ENCODE peak calls at places on chromosomes 6 and 20, in ten cellular contexts. One of them, this sample, is unnamed.
A peak's percentile ranks its signal among the peaks of the same experiment; 100 is the strongest.

GRCh38 chr6:123575218-123575617 is 61.5 kb downstream of the TRDN start:
- DNase-seq in caudate nucleus: no peak
- DNase-seq in neuronal stem cell: no peak
- DNase-seq in colonic mucosa: no peak
- DNase-seq in small intestine: no peak
- DNase-seq in CD8-positive, alpha-beta memory T cell: no peak
- DNase-seq in GM23248: no peak
- DNase-seq in IMR-90: no peak
- DNase-seq in MM.1S: no peak
- DNase-seq in mammary epithelial cell: no peak
- DNase-seq in this sample: no peak

GRCh38 chr6:162603231-162603630 is 124.3 kb downstream of the PRKN start:
- DNase-seq in mammary epithelial cell: no peak
- DNase-seq in CD8-positive, alpha-beta memory T cell: no peak
- DNase-seq in colonic mucosa: no peak
- DNase-seq in neuronal stem cell: no peak
- DNase-seq in small intestine: no peak
- DNase-seq in MM.1S: no peak
- DNase-seq in GM23248: no peak
- DNase-seq in caudate nucleus: no peak
- DNase-seq in IMR-90: no peak
- DNase-seq in this sample: no peak

GRCh38 chr6:157292202-157292601 is 31.1 kb downstream of the TMEM242 start:
- DNase-seq in CD8-positive, alpha-beta memory T cell: no peak
- DNase-seq in neuronal stem cell: no peak
- DNase-seq in small intestine: no peak
- DNase-seq in colonic mucosa: no peak
- DNase-seq in caudate nucleus: no peak
- DNase-seq in IMR-90: no peak
- DNase-seq in MM.1S: peak; percentile 39
- DNase-seq in GM23248: no peak
- DNase-seq in mammary epithelial cell: no peak
- DNase-seq in this sample: no peak

GRCh38 chr6:170433163-170434095 is 119.7 kb downstream of the PSMB1 start:
- DNase-seq in colonic mucosa: no peak
- DNase-seq in IMR-90: no peak
- DNase-seq in small intestine: peak; percentile 22
- DNase-seq in neuronal stem cell: no peak
- DNase-seq in CD8-positive, alpha-beta memory T cell: no peak
- DNase-seq in mammary epithelial cell: no peak
- DNase-seq in caudate nucleus: no peak
- DNase-seq in MM.1S: no peak
- DNase-seq in GM23248: no peak
- DNase-seq in this sample: no peak

GRCh38 chr20:47456952-47457724 is 44.5 kb upstream of the NCOA3 start:
- DNase-seq in neuronal stem cell: no peak
- DNase-seq in GM23248: peak; percentile 91
- DNase-seq in CD8-positive, alpha-beta memory T cell: no peak
- DNase-seq in caudate nucleus: no peak
- DNase-seq in MM.1S: no peak
- DNase-seq in colonic mucosa: no peak
- DNase-seq in mammary epithelial cell: peak; percentile 87
- DNase-seq in small intestine: no peak
- DNase-seq in IMR-90: peak; percentile 72
- DNase-seq in this sample: no peak

GRCh38 chr6:155126727-155127439 is 131.8 kb downstream of the TIAM2 start:
- DNase-seq in CD8-positive, alpha-beta memory T cell: no peak
- DNase-seq in GM23248: peak; percentile 86
- DNase-seq in neuronal stem cell: no peak
- DNase-seq in caudate nucleus: no peak
- DNase-seq in mammary epithelial cell: peak; percentile 78
- DNase-seq in MM.1S: no peak
- DNase-seq in small intestine: no peak
- DNase-seq in IMR-90: peak; percentile 80
- DNase-seq in colonic mucosa: no peak
- DNase-seq in this sample: no peak

GRCh38 chr6:152727507-152727906 is 23.1 kb upstream of the VIP start:
- DNase-seq in caudate nucleus: no peak
- DNase-seq in MM.1S: no peak
- DNase-seq in CD8-positive, alpha-beta memory T cell: no peak
- DNase-seq in colonic mucosa: no peak
- DNase-seq in IMR-90: no peak
- DNase-seq in GM23248: no peak
- DNase-seq in mammary epithelial cell: no peak
- DNase-seq in neuronal stem cell: no peak
- DNase-seq in small intestine: no peak
- DNase-seq in this sample: no peak

GRCh38 chr6:156427345-156427744 is 349.8 kb upstream of the ARID1B start:
- DNase-seq in GM23248: peak; percentile 46
- DNase-seq in small intestine: peak; percentile 27
- DNase-seq in IMR-90: peak; percentile 91
- DNase-seq in neuronal stem cell: no peak
- DNase-seq in colonic mucosa: no peak
- DNase-seq in MM.1S: no peak
- DNase-seq in mammary epithelial cell: peak; percentile 92
- DNase-seq in CD8-positive, alpha-beta memory T cell: no peak
- DNase-seq in caudate nucleus: peak; percentile 20
- DNase-seq in this sample: no peak

GRCh38 chr6:25041676-25042598 is 106.2 kb upstream of the RIPOR2 start:
- DNase-seq in CD8-positive, alpha-beta memory T cell: peak; percentile 68
- DNase-seq in small intestine: peak; percentile 8
- DNase-seq in colonic mucosa: no peak
- DNase-seq in mammary epithelial cell: no peak
- DNase-seq in neuronal stem cell: no peak
- DNase-seq in caudate nucleus: no peak
- DNase-seq in MM.1S: no peak
- DNase-seq in GM23248: no peak
- DNase-seq in IMR-90: no peak
- DNase-seq in this sample: no peak

GRCh38 chr6:6889601-6890000 is 218.2 kb upstream of the RREB1 start:
- DNase-seq in mammary epithelial cell: no peak
- DNase-seq in caudate nucleus: no peak
- DNase-seq in MM.1S: no peak
- DNase-seq in colonic mucosa: no peak
- DNase-seq in IMR-90: no peak
- DNase-seq in neuronal stem cell: no peak
- DNase-seq in small intestine: no peak
- DNase-seq in GM23248: no peak
- DNase-seq in CD8-positive, alpha-beta memory T cell: no peak
- DNase-seq in this sample: no peak
- H3K27ac ChIP-seq in mammary epithelial cell: no peak overlapping the region
- H3K27ac ChIP-seq in caudate nucleus: no peak overlapping the region
- H3K27ac ChIP-seq in MM.1S: no peak overlapping the region
- H3K27ac ChIP-seq in colonic mucosa: no peak overlapping the region
- H3K27ac ChIP-seq in IMR-90: no peak overlapping the region
- H3K27ac ChIP-seq in neuronal stem cell: no peak overlapping the region
- H3K27ac ChIP-seq in small intestine: no peak overlapping the region
- H3K27ac ChIP-seq in GM23248: no peak overlapping the region
- H3K27ac ChIP-seq in CD8-positive, alpha-beta memory T cell: peak overlapping the region; percentile 46
- H3K27ac ChIP-seq in this sample: no peak overlapping the region

DNA sequence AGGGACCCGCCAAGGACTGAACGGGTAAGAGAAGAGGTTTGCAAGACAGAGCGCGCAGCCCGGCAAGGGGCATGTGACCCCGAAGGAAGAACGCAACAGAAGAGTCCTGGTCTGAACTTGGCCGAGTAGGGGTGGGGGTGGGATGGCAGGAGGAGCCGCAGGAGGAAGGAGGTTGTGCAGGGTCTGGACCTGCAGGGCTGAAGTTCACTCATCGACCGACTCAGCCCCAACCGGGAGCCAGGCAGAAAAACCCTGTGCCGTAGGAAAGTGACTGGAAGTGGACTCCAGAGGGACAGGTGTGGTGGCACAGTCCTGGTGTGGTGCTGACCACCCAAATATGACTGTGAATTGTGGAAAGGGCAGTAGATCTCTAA is 15.2 kb downstream of the ADISSP start:
- DNase-seq in IMR-90: no peak
- DNase-seq in MM.1S: no peak
- DNase-seq in GM23248: no peak
- DNase-seq in caudate nucleus: no peak
- DNase-seq in CD8-positive, alpha-beta memory T cell: no peak
- DNase-seq in neuronal stem cell: no peak
- DNase-seq in small intestine: peak; percentile 57
- DNase-seq in mammary epithelial cell: no peak
- DNase-seq in colonic mucosa: no peak
- DNase-seq in this sample: no peak
- H3K27ac ChIP-seq in IMR-90: no peak overlapping the region
- H3K27ac ChIP-seq in MM.1S: no peak overlapping the region
- H3K27ac ChIP-seq in GM23248: no peak overlapping the region
- H3K27ac ChIP-seq in caudate nucleus: peak overlapping the region; percentile 16
- H3K27ac ChIP-seq in CD8-positive, alpha-beta memory T cell: no peak overlapping the region
- H3K27ac ChIP-seq in neuronal stem cell: no peak overlapping the region
- H3K27ac ChIP-seq in small intestine: no peak overlapping the region
- H3K27ac ChIP-seq in mammary epithelial cell: no peak overlapping the region
- H3K27ac ChIP-seq in colonic mucosa: no peak overlapping the region
- H3K27ac ChIP-seq in this sample: no peak overlapping the region

DNA sequence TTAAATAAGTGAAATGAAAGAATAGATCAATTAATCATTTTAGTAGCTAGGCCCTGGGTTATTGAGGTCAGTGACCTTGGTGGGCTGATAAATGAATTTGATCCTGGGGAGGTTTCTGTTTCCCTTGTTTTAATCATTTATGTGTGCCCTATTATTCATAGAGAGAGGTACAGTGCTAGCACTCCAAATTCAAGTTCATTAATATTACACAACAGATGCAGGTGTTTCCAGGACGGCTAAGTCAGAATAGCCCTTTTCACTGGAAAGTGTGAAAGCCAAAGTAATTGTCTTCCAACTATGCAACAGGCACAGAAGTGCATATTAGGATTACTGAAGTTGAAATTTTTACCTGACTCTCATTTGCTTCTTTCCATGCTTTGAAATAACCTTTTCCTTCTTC is 61.7 kb upstream of the SGK1 start:
- DNase-seq in caudate nucleus: no peak
- DNase-seq in small intestine: no peak
- DNase-seq in MM.1S: no peak
- DNase-seq in IMR-90: no peak
- DNase-seq in CD8-positive, alpha-beta memory T cell: no peak
- DNase-seq in colonic mucosa: no peak
- DNase-seq in GM23248: no peak
- DNase-seq in neuronal stem cell: no peak
- DNase-seq in mammary epithelial cell: no peak
- DNase-seq in this sample: no peak
- H3K27ac ChIP-seq in caudate nucleus: no peak overlapping the region
- H3K27ac ChIP-seq in small intestine: peak overlapping the region; percentile 91
- H3K27ac ChIP-seq in MM.1S: no peak overlapping the region
- H3K27ac ChIP-seq in IMR-90: no peak overlapping the region
- H3K27ac ChIP-seq in CD8-positive, alpha-beta memory T cell: no peak overlapping the region
- H3K27ac ChIP-seq in colonic mucosa: peak overlapping the region; percentile 45
- H3K27ac ChIP-seq in GM23248: no peak overlapping the region
- H3K27ac ChIP-seq in neuronal stem cell: no peak overlapping the region
- H3K27ac ChIP-seq in mammary epithelial cell: peak overlapping the region; percentile 64
- H3K27ac ChIP-seq in this sample: peak overlapping the region; percentile 36

GRCh38 chr20:49579874-49580817 is 12.2 kb upstream of the PTGIS start:
- DNase-seq in IMR-90: peak; percentile 85
- DNase-seq in small intestine: no peak
- DNase-seq in caudate nucleus: no peak
- DNase-seq in GM23248: peak; percentile 46
- DNase-seq in mammary epithelial cell: no peak
- DNase-seq in CD8-positive, alpha-beta memory T cell: no peak
- DNase-seq in colonic mucosa: no peak
- DNase-seq in MM.1S: no peak
- DNase-seq in neuronal stem cell: no peak
- DNase-seq in this sample: no peak
- H3K27ac ChIP-seq in IMR-90: peak overlapping the region; percentile 99
- H3K27ac ChIP-seq in small intestine: peak overlapping the region; percentile 60
- H3K27ac ChIP-seq in caudate nucleus: no peak overlapping the region
- H3K27ac ChIP-seq in GM23248: peak overlapping the region; percentile 79
- H3K27ac ChIP-seq in mammary epithelial cell: no peak overlapping the region
- H3K27ac ChIP-seq in CD8-positive, alpha-beta memory T cell: no peak overlapping the region
- H3K27ac ChIP-seq in colonic mucosa: no peak overlapping the region
- H3K27ac ChIP-seq in MM.1S: no peak overlapping the region
- H3K27ac ChIP-seq in neuronal stem cell: no peak overlapping the region
- H3K27ac ChIP-seq in this sample: peak overlapping the region; percentile 61

DNA sequence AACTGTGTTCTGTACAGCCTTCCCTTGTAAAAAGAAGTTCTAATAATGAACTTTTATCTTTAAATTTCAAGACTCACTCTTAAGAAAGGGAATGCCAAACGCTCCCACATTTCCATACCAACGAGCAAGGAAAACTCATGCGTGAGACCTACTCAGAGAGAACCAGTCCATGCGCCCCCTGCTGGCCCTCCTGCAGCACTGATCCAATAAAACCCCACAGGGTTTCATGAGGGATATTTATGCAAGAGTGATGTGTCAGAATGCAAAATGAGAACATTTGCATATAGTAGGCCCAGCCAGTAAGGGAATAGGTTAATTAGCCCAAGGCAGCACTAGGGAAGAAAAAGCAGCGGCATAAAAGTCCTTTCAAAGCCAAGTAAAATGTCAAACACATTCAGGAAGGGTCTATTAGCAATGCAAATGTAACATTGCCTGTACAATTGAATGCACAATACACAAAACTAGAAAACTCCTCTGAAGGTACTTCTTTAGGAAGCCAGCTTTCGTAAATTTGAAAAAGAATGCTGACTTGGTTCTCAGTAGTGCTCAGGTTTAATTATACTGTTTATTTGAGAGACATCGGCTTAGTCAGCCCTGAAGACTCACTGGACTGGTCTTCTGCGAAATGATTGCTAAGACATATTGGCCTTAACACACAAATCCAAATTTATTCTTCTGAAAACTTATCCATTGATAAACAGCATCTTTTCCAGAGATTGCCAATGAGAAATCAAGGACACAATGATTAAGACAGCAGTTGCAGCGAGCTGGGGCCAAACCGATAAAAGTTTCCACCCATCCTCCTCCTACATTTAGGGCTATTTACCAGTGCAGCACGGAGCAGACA is 93.2 kb downstream of the GMPR start:
- DNase-seq in small intestine: peak; percentile 67
- DNase-seq in mammary epithelial cell: peak; percentile 64
- DNase-seq in MM.1S: peak; percentile 60
- DNase-seq in neuronal stem cell: peak; percentile 56
- DNase-seq in GM23248: peak; percentile 86
- DNase-seq in CD8-positive, alpha-beta memory T cell: peak; percentile 68
- DNase-seq in IMR-90: peak; percentile 77
- DNase-seq in colonic mucosa: peak; percentile 61
- DNase-seq in caudate nucleus: peak; percentile 65
- DNase-seq in this sample: peak; percentile 53
- H3K27ac ChIP-seq in small intestine: peak overlapping the region; percentile 8
- H3K27ac ChIP-seq in mammary epithelial cell: no peak overlapping the region
- H3K27ac ChIP-seq in MM.1S: peak overlapping the region; percentile 58
- H3K27ac ChIP-seq in neuronal stem cell: no peak overlapping the region
- H3K27ac ChIP-seq in GM23248: peak overlapping the region; percentile 53
- H3K27ac ChIP-seq in CD8-positive, alpha-beta memory T cell: no peak overlapping the region
- H3K27ac ChIP-seq in IMR-90: peak overlapping the region; percentile 18
- H3K27ac ChIP-seq in colonic mucosa: no peak overlapping the region
- H3K27ac ChIP-seq in caudate nucleus: peak overlapping the region; percentile 42
- H3K27ac ChIP-seq in this sample: no peak overlapping the region

DNA sequence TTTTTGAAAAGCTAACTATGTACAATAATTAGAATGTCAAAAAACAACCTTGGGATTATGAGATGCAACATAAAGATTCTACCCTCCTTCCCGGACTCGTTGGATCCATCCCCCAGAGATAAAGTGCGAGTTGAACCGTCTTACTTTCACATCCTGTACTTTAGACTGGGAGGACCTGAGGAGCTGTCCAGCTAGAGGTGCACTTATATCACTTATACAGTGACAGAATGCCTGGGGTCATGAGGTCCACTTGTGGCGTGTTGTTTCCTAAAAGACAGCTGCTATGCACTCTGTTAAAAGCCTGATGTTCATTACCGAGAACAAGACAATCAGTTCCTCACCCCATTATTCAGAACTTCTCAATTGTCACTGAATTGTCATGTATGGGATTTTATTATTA is 2.1 kb downstream of the CDS2 start:
- DNase-seq in mammary epithelial cell: no peak
- DNase-seq in caudate nucleus: no peak
- DNase-seq in small intestine: peak; percentile 51
- DNase-seq in MM.1S: no peak
- DNase-seq in colonic mucosa: no peak
- DNase-seq in CD8-positive, alpha-beta memory T cell: no peak
- DNase-seq in IMR-90: no peak
- DNase-seq in GM23248: peak; percentile 25
- DNase-seq in neuronal stem cell: no peak
- DNase-seq in this sample: no peak
- H3K27ac ChIP-seq in mammary epithelial cell: no peak overlapping the region
- H3K27ac ChIP-seq in caudate nucleus: no peak overlapping the region
- H3K27ac ChIP-seq in small intestine: no peak overlapping the region
- H3K27ac ChIP-seq in MM.1S: no peak overlapping the region
- H3K27ac ChIP-seq in colonic mucosa: no peak overlapping the region
- H3K27ac ChIP-seq in CD8-positive, alpha-beta memory T cell: no peak overlapping the region
- H3K27ac ChIP-seq in IMR-90: no peak overlapping the region
- H3K27ac ChIP-seq in GM23248: no peak overlapping the region
- H3K27ac ChIP-seq in neuronal stem cell: no peak overlapping the region
- H3K27ac ChIP-seq in this sample: peak overlapping the region; percentile 93

This sample was measured in prostate gland.